ENCODE peak calls at places on chromosomes 4 and X, in ten cellular contexts. W is naive B cell; P is cardiac muscle cell; C is NCI-H2081; K is AML-193; A is RCC 7860; R is HFF-Myc; Y is astrocyte of the spinal cord; V is activated T-helper 9 cell treated with anti-CD3 and anti-CD28 coated beads, Interleukin-2, amount 50 U/mL, for 16 hours; E is ureter. M is an unnamed sample.

GRCh38 chrX:17475820-17476219 is 100.8 kb downstream of the NHS start:
- DNase-seq in W (no peak), P (peak; percentile 53), C (no peak), K (no peak), A (no peak), R (no peak), Y (no peak), V (no peak), E (no peak), M (no peak)

GRCh38 chr4:2651546-2651945 is 104.6 kb downstream of the TNIP2 start:
- DNase-seq in W (no peak), P (no peak), C (no peak), K (no peak), A (no peak), R (no peak), Y (no peak), V (no peak), E (peak; percentile 34), M (no peak)

GRCh38 chr4:959338-960139 is 13.8 kb downstream of the DGKQ start:
- DNase-seq in W (no peak), P (no peak), C (no peak), K (no peak), A (no peak), R (no peak), Y (no peak), V (no peak), E (no peak), M (no peak)

GRCh38 chrX:23803931-23804381 is 21.0 kb downstream of the SAT1 start:
- DNase-seq in W (no peak), P (peak; percentile 84), C (no peak), K (no peak), A (peak; percentile 52), R (no peak), Y (peak; percentile 71), V (no peak), E (no peak), M (peak; percentile 86)

GRCh38 chr4:2786152-2786671 is 6.7 kb upstream of the SH3BP2 start:
- DNase-seq in W (peak; percentile 82), P (no peak), C (no peak), K (no peak), A (no peak), R (no peak), Y (no peak), V (peak; percentile 62), E (no peak), M (no peak)

GRCh38 chr4:155005395-155006087 is 202.9 kb upstream of the NPY2R start:
- DNase-seq in W (no peak), P (peak; percentile 82), C (no peak), K (no peak), A (no peak), R (no peak), Y (peak; percentile 77), V (no peak), E (no peak), M (no peak)

GRCh38 chrX:100643943-100644587 is at the start of gene SRPX2:
- DNase-seq in W (no peak), P (peak; percentile 89), C (no peak), K (no peak), A (peak; percentile 67), R (peak; percentile 63), Y (peak; percentile 89), V (no peak), E (peak; percentile 58), M (peak; percentile 85)

GRCh38 chrX:140715787-140716186 is 6.2 kb downstream of the LINC00632 start:
- DNase-seq in W (no peak), P (no peak), C (no peak), K (no peak), A (no peak), R (no peak), Y (no peak), V (no peak), E (no peak), M (no peak)

GRCh38 chrX:135346975-135347374 is 37.7 kb downstream of the ETDC start:
- DNase-seq in W (no peak), P (peak; percentile 69), C (no peak), K (no peak), A (no peak), R (no peak), Y (no peak), V (no peak), E (no peak), M (no peak)

GRCh38 chrX:3712870-3713224 is 602 bp downstream of the PRKX start:
- DNase-seq in W (no peak), P (no peak), C (no peak), K (no peak), A (no peak), R (no peak), Y (no peak), V (peak; percentile 16), E (no peak), M (no peak)

M was measured in endothelial cell of umbilical vein.